ENCODE peak calls at places on chromosome 11, in eight cellular contexts. K, H, B, Z, J, M, Q and Y are unnamed samples.

GRCh38 chr11:70799386-70799785 is 401.1 kb downstream of the CTTN start:
- DNase-seq in K (no peak), H (no peak), B (no peak), Z (peak; percentile 74), J (no peak), M (no peak), Q (no peak), Y (peak; percentile 32)

GRCh38 chr11:45110562-45110961 is 35.9 kb upstream of the PRDM11 start:
- DNase-seq in K (no peak), H (no peak), B (peak; percentile 34), Z (peak; percentile 77), J (peak; percentile 23), M (peak; percentile 33), Q (peak; percentile 75), Y (peak; percentile 54)

GRCh38 chr11:9138612-9139579 is 47.5 kb upstream of the SCUBE2 start:
- DNase-seq in K (no peak), H (no peak), B (no peak), Z (peak; percentile 83), J (peak; percentile 38), M (peak; percentile 17), Q (no peak), Y (peak; percentile 86)

GRCh38 chr11:131875611-131876010 is 505.2 kb downstream of the NTM start:
- DNase-seq in K (no peak), H (no peak), B (no peak), Z (peak; percentile 61), J (no peak), M (no peak), Q (no peak), Y (peak; percentile 64)

GRCh38 chr11:78576549-78577097 is 2.0 kb upstream of the NARS2 start:
- DNase-seq in K (no peak), H (no peak), B (no peak), Z (no peak), J (no peak), M (no peak), Q (no peak), Y (no peak)

GRCh38 chr11:10263929-10264328 is 30.1 kb downstream of the SBF2 start:
- DNase-seq in K (no peak), H (no peak), B (no peak), Z (peak; percentile 17), J (no peak), M (no peak), Q (no peak), Y (peak; percentile 56)

GRCh38 chr11:43145653-43146052 is 166.1 kb upstream of the API5 start:
- DNase-seq in K (no peak), H (no peak), B (no peak), Z (no peak), J (no peak), M (no peak), Q (no peak), Y (no peak)

GRCh38 chr11:110176366-110177056 is 83.3 kb downstream of the ZC3H12C start:
- DNase-seq in K (no peak), H (no peak), B (no peak), Z (peak; percentile 52), J (no peak), M (no peak), Q (no peak), Y (peak; percentile 74)

GRCh38 chr11:44614281-44614680 is 48.8 kb downstream of the CD82 start:
- DNase-seq in K (peak; percentile 4), H (no peak), B (no peak), Z (no peak), J (no peak), M (no peak), Q (no peak), Y (no peak)

GRCh38 chr11:36195496-36196346 is 93.5 kb downstream of the COMMD9 start:
- DNase-seq in K (no peak), H (no peak), B (peak; percentile 40), Z (peak; percentile 47), J (no peak), M (no peak), Q (no peak), Y (peak; percentile 32)
- H3K4me3 ChIP-seq in K (no peak overlapping the region), H (no peak overlapping the region), B (peak overlapping the region; percentile 40), Z (no peak overlapping the region), J (no peak overlapping the region), M (no peak overlapping the region), Q (no peak overlapping the region), Y (no peak overlapping the region)

DNA sequence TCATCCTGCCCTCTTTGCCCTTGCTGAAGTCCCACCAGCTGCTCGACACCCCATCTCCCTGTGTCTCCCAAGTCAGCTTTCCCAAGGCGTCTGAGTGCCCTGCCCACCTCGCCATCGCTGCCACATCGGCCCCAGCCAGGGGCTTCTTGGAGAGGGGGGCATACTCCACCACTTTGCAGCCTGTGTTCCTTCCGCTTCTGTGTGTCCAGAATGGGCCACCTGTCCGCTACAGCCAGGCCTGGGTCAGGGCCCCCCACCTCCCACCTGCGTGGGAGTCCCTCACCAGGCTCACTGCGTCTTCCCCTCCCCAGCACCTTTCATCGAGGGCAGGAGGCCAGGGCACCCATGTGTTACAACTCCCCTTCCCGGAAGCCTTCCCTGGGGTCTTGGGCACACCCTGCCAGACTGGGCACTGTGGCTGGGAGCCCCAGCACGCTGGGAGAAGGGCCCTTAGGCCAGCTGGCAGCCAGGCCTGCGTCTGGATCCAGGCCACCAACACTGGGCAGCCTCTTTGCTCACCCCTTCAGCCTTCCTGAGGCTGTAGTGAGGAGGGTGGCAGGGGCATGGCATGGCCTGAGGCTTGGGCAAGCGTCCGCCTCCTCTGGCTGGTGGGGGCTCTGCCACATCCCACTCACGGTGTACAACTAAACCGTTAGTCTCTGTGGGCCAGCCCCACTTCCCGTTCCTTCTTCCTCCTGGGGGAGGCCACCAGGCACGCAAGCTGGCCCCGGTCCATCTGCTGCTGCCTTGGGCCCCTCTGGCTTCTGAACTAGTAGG is 13.4 kb downstream of the CPT1A start:
- DNase-seq in K (peak; percentile 48), H (no peak), B (no peak), Z (no peak), J (no peak), M (no peak), Q (no peak), Y (no peak)
- H3K4me3 ChIP-seq in K (no peak overlapping the region), H (no peak overlapping the region), B (no peak overlapping the region), Z (no peak overlapping the region), J (no peak overlapping the region), M (no peak overlapping the region), Q (no peak overlapping the region), Y (no peak overlapping the region)

DNA sequence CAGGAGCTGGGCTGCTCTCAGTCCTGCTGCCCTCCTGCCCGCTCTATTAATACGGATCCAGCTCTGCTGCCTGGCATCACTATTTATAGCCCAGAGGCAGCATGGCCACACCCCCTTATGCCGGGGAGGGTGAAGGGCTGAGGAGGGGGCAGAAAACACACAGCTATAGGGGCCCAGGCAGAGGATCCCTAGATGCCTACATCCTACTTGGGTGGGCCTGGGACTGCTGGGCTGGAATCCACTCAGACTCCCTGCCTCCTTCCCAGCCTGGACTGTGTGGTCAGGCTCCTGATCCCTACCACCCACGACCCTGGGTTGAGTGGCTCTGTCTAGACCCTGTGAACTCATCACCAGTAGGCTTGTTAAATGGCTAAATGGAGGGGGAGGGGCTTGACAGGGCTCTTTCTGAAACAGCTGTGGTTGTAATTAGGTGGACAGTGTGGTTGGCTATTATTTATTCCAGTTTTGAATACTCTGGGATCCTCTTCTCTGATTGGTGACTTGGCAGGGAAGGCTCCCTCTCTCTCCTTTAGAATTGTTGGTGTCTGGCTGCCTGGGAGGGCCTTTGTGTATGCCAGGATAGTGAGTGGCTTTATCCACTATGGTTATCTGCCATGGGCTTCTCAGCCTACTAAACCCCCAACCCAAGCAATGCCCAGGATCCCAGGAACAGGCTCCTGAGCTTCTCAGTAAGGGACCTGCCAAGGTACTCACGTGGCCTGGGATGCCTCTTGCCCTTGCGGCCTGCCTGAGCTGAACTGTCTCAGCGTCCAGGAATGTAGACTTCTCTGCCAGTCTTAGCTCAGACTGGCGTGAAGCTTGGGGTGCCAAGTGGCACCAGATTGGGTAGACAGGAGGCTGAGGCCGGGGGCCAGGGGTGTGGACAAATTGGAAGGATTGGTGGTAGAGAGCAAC is 15.2 kb downstream of the PHLDB1 start:
- DNase-seq in K (peak; percentile 62), H (no peak), B (peak; percentile 88), Z (peak; percentile 63), J (no peak), M (no peak), Q (peak; percentile 55), Y (peak; percentile 76)
- H3K4me3 ChIP-seq in K (peak overlapping the region; percentile 72), H (peak overlapping the region; percentile 57), B (peak overlapping the region; percentile 94), Z (peak overlapping the region; percentile 57), J (no peak overlapping the region), M (no peak overlapping the region), Q (peak overlapping the region; percentile 84), Y (peak overlapping the region; percentile 56)

GRCh38 chr11:36702330-36703054 is 104.5 kb upstream of the RAG2 start:
- DNase-seq in K (no peak), H (no peak), B (peak; percentile 18), Z (peak; percentile 77), J (peak; percentile 16), M (no peak), Q (peak; percentile 70), Y (peak; percentile 34)
- H3K4me3 ChIP-seq in K (no peak overlapping the region), H (no peak overlapping the region), B (no peak overlapping the region), Z (no peak overlapping the region), J (no peak overlapping the region), M (no peak overlapping the region), Q (no peak overlapping the region), Y (no peak overlapping the region)

GRCh38 chr11:116194156-116194904 is 578.5 kb downstream of the BUD13 start:
- DNase-seq in K (no peak), H (no peak), B (no peak), Z (no peak), J (no peak), M (no peak), Q (peak; percentile 11), Y (no peak)
- H3K4me3 ChIP-seq in K (peak overlapping the region; percentile 65), H (peak overlapping the region; percentile 52), B (peak overlapping the region; percentile 77), Z (no peak overlapping the region), J (peak overlapping the region; percentile 41), M (no peak overlapping the region), Q (peak overlapping the region; percentile 14), Y (peak overlapping the region; percentile 58)

DNA sequence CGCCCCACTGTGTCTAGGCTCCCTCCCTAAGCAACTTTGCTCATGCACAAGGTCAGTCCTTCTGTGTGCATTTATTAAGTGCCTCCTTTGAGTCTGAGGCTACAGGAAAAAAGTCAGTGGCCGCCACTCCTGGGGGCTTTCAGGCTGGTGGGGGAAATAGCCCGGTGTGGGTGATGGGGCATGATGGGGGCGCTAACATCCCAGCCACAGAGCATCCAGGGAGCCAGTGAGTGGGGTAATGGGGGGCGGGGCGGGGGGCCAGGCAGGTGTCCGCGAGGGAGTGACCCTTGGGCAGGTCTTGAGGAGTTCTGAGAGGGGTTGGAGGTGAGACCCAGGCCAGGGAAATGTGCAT is 10.0 kb upstream of the EHD1 start:
- DNase-seq in K (no peak), H (no peak), B (no peak), Z (no peak), J (no peak), M (no peak), Q (no peak), Y (no peak)
- H3K4me3 ChIP-seq in K (peak overlapping the region; percentile 49), H (peak overlapping the region; percentile 20), B (no peak overlapping the region), Z (no peak overlapping the region), J (no peak overlapping the region), M (no peak overlapping the region), Q (no peak overlapping the region), Y (no peak overlapping the region)

DNA sequence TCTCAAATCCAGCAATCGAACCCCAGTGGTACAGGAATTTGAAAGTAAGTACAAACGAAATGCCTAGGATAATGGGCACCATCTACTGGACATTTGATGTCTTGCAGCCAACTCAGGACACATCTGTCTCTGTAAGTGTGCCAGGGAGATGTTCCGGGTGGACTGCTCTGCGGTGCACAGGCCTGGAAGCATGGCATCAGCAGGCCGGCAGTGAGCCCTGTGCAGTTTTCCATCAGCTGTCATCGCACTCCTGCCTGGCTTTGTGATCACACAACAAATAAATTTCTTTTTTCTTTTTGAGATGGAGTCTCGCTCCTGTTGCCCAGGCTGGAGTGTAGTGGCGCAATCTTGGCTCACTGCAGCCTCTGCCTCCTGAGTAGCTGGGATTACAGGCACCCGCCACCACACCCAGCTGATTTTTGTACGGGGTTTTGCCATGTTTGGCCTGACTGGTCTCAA is 71.0 kb downstream of the JAM3 start:
- DNase-seq in K (no peak), H (no peak), B (peak; percentile 77), Z (peak; percentile 89), J (peak; percentile 61), M (peak; percentile 60), Q (peak; percentile 70), Y (peak; percentile 91)
- H3K4me3 ChIP-seq in K (no peak overlapping the region), H (no peak overlapping the region), B (no peak overlapping the region), Z (no peak overlapping the region), J (no peak overlapping the region), M (no peak overlapping the region), Q (no peak overlapping the region), Y (no peak overlapping the region)